ENCODE peak calls at places on chromosomes 12 and 14, in ten cellular contexts. H, Z, M, Y, S, Q, O, F, G and V are unnamed samples.

GRCh38 chr14:24710403-24711063 is 76.5 kb upstream of the GZMB start:
- DNase-seq in H (peak), Z (peak), M (peak), Y (peak), S (peak), Q (peak), O (no peak), F (peak), G (no peak), V (peak)

GRCh38 chr12:15581006-15581405 is 208.2 kb downstream of the EPS8 start:
- DNase-seq in H (no peak), Z (no peak), M (no peak), Y (no peak), S (no peak), Q (no peak), O (no peak), F (no peak), G (no peak), V (no peak)

GRCh38 chr12:90280564-90281058 is 572.0 kb upstream of the ATP2B1 start:
- DNase-seq in H (no peak), Z (peak), M (peak), Y (no peak), S (no peak), Q (no peak), O (no peak), F (no peak), G (no peak), V (no peak)

GRCh38 chr14:89833120-89833521 is 121.4 kb downstream of the EFCAB11 start:
- DNase-seq in H (no peak), Z (no peak), M (no peak), Y (no peak), S (no peak), Q (no peak), O (no peak), F (no peak), G (no peak), V (no peak)

GRCh38 chr12:64610660-64611429 is 550 bp downstream of the RASSF3 start:
- DNase-seq in H (peak), Z (peak), M (peak), Y (peak), S (peak), Q (peak), O (peak), F (peak), G (no peak), V (peak)

GRCh38 chr14:103391048-103391447 is 5.8 kb downstream of the MARK3 start:
- DNase-seq in H (no peak), Z (peak), M (no peak), Y (no peak), S (peak), Q (peak), O (no peak), F (peak), G (no peak), V (peak)

GRCh38 chr12:13735756-13736155 is 245.6 kb downstream of the GRIN2B start:
- DNase-seq in H (no peak), Z (no peak), M (no peak), Y (no peak), S (no peak), Q (no peak), O (no peak), F (no peak), G (no peak), V (no peak)

GRCh38 chr12:126509587-126509986 is 1444.4 kb downstream of the AACS start:
- DNase-seq in H (no peak), Z (no peak), M (no peak), Y (no peak), S (no peak), Q (peak), O (no peak), F (no peak), G (no peak), V (no peak)

GRCh38 chr12:62003217-62003616 is 257.0 kb upstream of the USP15 start:
- DNase-seq in H (no peak), Z (no peak), M (no peak), Y (no peak), S (no peak), Q (no peak), O (no peak), F (no peak), G (no peak), V (no peak)

GRCh38 chr12:19750116-19750644 is 310.9 kb downstream of the AEBP2 start:
- DNase-seq in H (no peak), Z (no peak), M (no peak), Y (no peak), S (no peak), Q (no peak), O (no peak), F (no peak), G (no peak), V (no peak)

GRCh38 chr14:77040995-77041744 is 12.7 kb upstream of the IRF2BPL start:
- DNase-seq in H (no peak), Z (no peak), M (no peak), Y (no peak), S (peak), Q (no peak), O (no peak), F (no peak), G (no peak), V (peak)

GRCh38 chr14:101174522-101174838 is 271.0 kb upstream of the RTL1 start:
- DNase-seq in H (no peak), Z (no peak), M (no peak), Y (no peak), S (no peak), Q (no peak), O (no peak), F (peak), G (no peak), V (peak)

GRCh38 chr14:101102875-101103274 is 199.4 kb upstream of the RTL1 start:
- DNase-seq in H (no peak), Z (no peak), M (no peak), Y (no peak), S (no peak), Q (no peak), O (no peak), F (no peak), G (no peak), V (peak)

GRCh38 chr12:131273291-131273845 is 319.7 kb downstream of the ADGRD1 start:
- DNase-seq in H (no peak), Z (no peak), M (no peak), Y (no peak), S (no peak), Q (no peak), O (no peak), F (no peak), G (no peak), V (no peak)

GRCh38 chr14:50447491-50447890 is 50.8 kb upstream of the CDKL1 start:
- DNase-seq in H (no peak), Z (peak), M (no peak), Y (no peak), S (no peak), Q (no peak), O (no peak), F (no peak), G (no peak), V (no peak)